ENCODE peak calls at places on chromosomes 3 and 15, in six cellular contexts. W is Daoy, K is ovary, M is mesendoderm, C is cardiac muscle cell, O is bronchial epithelial cell. G is an unnamed sample.

GRCh38 chr3:65174713-65175112 is 486.9 kb upstream of the ADAMTS9 start:
- DNase-seq in W (no peak), K (no peak), M (peak; percentile 37), C (no peak), O (no peak), G (no peak)

GRCh38 chr3:140922634-140923033 is 19.0 kb upstream of the SLC25A36 start:
- DNase-seq in W (no peak), K (no peak), M (peak; percentile 50), C (peak; percentile 28), O (peak; percentile 39), G (no peak)

GRCh38 chr3:36893137-36893557 is 51.7 kb downstream of the TRANK1 start:
- DNase-seq in W (peak; percentile 60), K (no peak), M (peak; percentile 98), C (peak; percentile 90), O (peak; percentile 79), G (peak; percentile 77)

GRCh38 chr3:39903253-39903652 is 93.8 kb downstream of the MYRIP start:
- DNase-seq in W (no peak), K (no peak), M (no peak), C (no peak), O (no peak), G (no peak)

GRCh38 chr15:64224508-64224907 is 61.7 kb upstream of the PPIB start:
- DNase-seq in W (no peak), K (peak; percentile 30), M (no peak), C (peak; percentile 86), O (no peak), G (peak; percentile 72)

GRCh38 chr15:25245801-25246622 is 192.8 kb downstream of the UBE3A start:
- DNase-seq in W (no peak), K (peak; percentile 9), M (no peak), C (no peak), O (no peak), G (no peak)

GRCh38 chr3:105006164-105006563 is 360.5 kb upstream of the ALCAM start:
- DNase-seq in W (no peak), K (no peak), M (no peak), C (no peak), O (no peak), G (no peak)

GRCh38 chr15:39392469-39393047 is 188.3 kb upstream of the THBS1 start:
- DNase-seq in W (no peak), K (no peak), M (peak; percentile 80), C (no peak), O (peak; percentile 14), G (peak; percentile 19)

GRCh38 chr15:23869391-23869790 is 182.3 kb upstream of the NDN start:
- DNase-seq in W (peak; percentile 94), K (peak; percentile 43), M (peak; percentile 90), C (peak; percentile 16), O (peak; percentile 4), G (no peak)

GRCh38 chr15:79923068-79923514 is 26.3 kb upstream of the MTHFS start:
- DNase-seq in W (peak; percentile 49), K (peak; percentile 60), M (peak; percentile 77), C (peak; percentile 56), O (peak; percentile 29), G (no peak)

GRCh38 chr3:197417896-197418618 is 119.6 kb upstream of the DLG1 start:
- DNase-seq in W (no peak), K (no peak), M (peak; percentile 94), C (no peak), O (no peak), G (no peak)

GRCh38 chr3:80158332-80158731 is 390.5 kb upstream of the ROBO1 start:
- DNase-seq in W (no peak), K (no peak), M (no peak), C (no peak), O (no peak), G (no peak)

GRCh38 chr3:13517253-13517977 is 31.5 kb upstream of the FBLN2 start:
- DNase-seq in W (no peak), K (no peak), M (no peak), C (no peak), O (no peak), G (no peak)

GRCh38 chr3:57094606-57095005 is 34.1 kb downstream of the SPATA12 start:
- DNase-seq in W (no peak), K (no peak), M (no peak), C (peak; percentile 31), O (no peak), G (no peak)

GRCh38 chr3:42831321-42831713 is 22.1 kb downstream of the ACKR2 start:
- DNase-seq in W (peak; percentile 49), K (peak; percentile 41), M (peak; percentile 86), C (peak; percentile 71), O (peak; percentile 56), G (peak; percentile 52)